ENCODE peak calls at places on chromosomes 6 and 20, in four cellular contexts. Z is GM12878, N is HL-60, K is K562. R is an unnamed sample.

GRCh38 chr6:166333172-166333995 is 9.0 kb downstream of the SFT2D1 start:
- DNase-seq in Z (peak), N (no peak), K (no peak), R (peak)

GRCh38 chr6:16486661-16487060 is 248.3 kb downstream of the GMPR start:
- DNase-seq in N (no peak), K (no peak), Z (no peak), R (no peak)

GRCh38 chr20:59149678-59150504 is 13.7 kb upstream of the ZNF831 start:
- DNase-seq in N (no peak), K (no peak), Z (no peak), R (peak)

GRCh38 chr20:48724891-48725588 is 102.8 kb downstream of the PREX1 start:
- DNase-seq in N (no peak), K (no peak), Z (no peak), R (no peak)

GRCh38 chr6:166615059-166615770 is 11.8 kb downstream of the RPS6KA2 start:
- DNase-seq in K (no peak), N (no peak), Z (no peak), R (no peak)

GRCh38 chr6:69796081-69796626 is 656 bp downstream of the LMBRD1 start:
- DNase-seq in Z (no peak), N (no peak), K (no peak), R (no peak)

GRCh38 chr6:2828629-2829028 is 13.0 kb downstream of the SERPINB1 start:
- DNase-seq in K (no peak), N (no peak), Z (no peak), R (no peak)

GRCh38 chr6:134183844-134184243 is 131.4 kb upstream of the SLC2A12 start:
- DNase-seq in N (no peak), Z (no peak), K (no peak), R (no peak)

GRCh38 chr20:2051920-2052319 is 49.7 kb upstream of the STK35 start:
- DNase-seq in Z (no peak), K (no peak), N (no peak), R (no peak)

GRCh38 chr6:44626608-44627007 is 239.1 kb downstream of the CDC5L start:
- DNase-seq in Z (no peak), N (no peak), K (no peak), R (no peak)

GRCh38 chr6:39381535-39382140 is 59.1 kb upstream of the KCNK16 start:
- DNase-seq in Z (no peak), N (no peak), K (no peak), R (no peak)

GRCh38 chr20:41697861-41698559 is 79.8 kb upstream of the CHD6 start:
- DNase-seq in N (no peak), Z (no peak), K (peak), R (no peak)

GRCh38 chr6:106165885-106166485 is 79.8 kb downstream of the PRDM1 start:
- DNase-seq in K (no peak), Z (no peak), N (no peak), R (no peak)

GRCh38 chr6:30483677-30484279 is 5.5 kb upstream of the HLA-E start:
- DNase-seq in K (peak), N (no peak), Z (peak), R (no peak)

GRCh38 chr6:105384004-105384403 is 18.9 kb downstream of the PREP start:
- DNase-seq in K (peak), N (no peak), Z (no peak), R (no peak)

GRCh38 chr6:79687759-79688158 is 56.6 kb downstream of the SH3BGRL2 start:
- DNase-seq in K (peak), Z (no peak), N (no peak), R (no peak)

GRCh38 chr6:25990172-25990873 is 27.7 kb downstream of the TRIM38 start:
- DNase-seq in Z (no peak), K (no peak), N (no peak), R (no peak)

GRCh38 chr6:2589171-2589661 is 161.5 kb downstream of the MYLK4 start:
- DNase-seq in N (no peak), Z (no peak), K (no peak), R (no peak)

GRCh38 chr6:149363154-149363553 is 36.9 kb upstream of the SUMO4 start:
- DNase-seq in Z (no peak), K (no peak), N (no peak), R (no peak)

GRCh38 chr6:149400050-149400449 is at the start of gene SUMO4:
- DNase-seq in Z (no peak), K (peak), N (no peak), R (no peak)

GRCh38 chr6:72974276-72974675 is 251.0 kb downstream of the KHDC1L start:
- DNase-seq in Z (no peak), N (no peak), K (no peak), R (no peak)

GRCh38 chr6:36633915-36634314 is 39.8 kb downstream of the SRSF3 start:
- DNase-seq in K (no peak), Z (no peak), N (no peak), R (no peak)

GRCh38 chr20:43748274-43748673 is 21.5 kb upstream of the GTSF1L start:
- DNase-seq in N (peak), K (no peak), Z (no peak), R (no peak)

DNA sequence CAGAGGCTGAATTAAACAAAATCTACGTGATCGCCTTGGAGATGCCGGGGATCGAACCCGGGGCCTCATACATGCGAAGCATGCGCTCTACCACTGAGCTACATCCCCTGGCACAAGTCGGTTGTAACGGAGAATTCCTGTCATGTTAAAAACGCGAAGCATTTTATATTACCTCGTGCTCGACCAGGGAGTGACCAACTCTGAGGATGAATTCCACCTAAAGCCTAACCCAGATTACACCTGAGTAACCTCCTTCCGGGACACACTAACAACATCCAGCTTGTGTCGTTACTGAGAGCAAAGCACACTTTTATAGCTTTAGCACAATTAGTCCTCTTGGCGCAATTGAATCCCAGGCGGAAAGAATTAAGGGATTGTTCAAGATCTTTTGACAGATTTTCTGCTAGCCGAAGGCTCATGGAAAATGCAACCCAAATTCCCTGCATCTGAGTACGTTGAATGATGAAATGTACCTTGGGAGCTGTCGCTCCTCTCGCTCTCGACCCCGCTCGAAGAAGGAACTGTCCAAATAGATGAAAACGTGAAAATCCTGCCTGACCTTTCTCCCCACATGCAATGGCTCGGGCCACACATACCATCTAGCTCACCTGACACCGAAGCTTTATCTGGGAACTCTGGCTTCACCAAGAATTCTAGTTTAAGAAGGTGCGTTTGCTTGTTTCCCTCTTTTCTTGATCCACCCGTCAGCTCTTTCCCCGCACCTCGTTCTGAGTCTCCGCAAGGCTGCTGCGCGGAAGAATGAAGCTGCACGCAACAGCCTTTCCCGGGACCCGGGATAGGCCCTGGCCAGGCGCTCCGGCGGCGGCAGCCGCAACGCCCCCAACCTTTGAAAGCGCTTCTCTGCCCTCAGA is 148.4 kb downstream of the GPX5 start:
- DNase-seq in N (peak), Z (peak), K (no peak), R (peak)
- TF ChIP-seq SPI1 in N (no peak), Z (no peak), K (no peak), R (no peak)

GRCh38 chr6:38337819-38338465 is 301.8 kb downstream of the BTBD9 start:
- DNase-seq in K (no peak), Z (no peak), N (no peak), R (no peak)
- TF ChIP-seq SPI1 in K (no peak), Z (no peak), N (no peak), R (no peak)

DNA sequence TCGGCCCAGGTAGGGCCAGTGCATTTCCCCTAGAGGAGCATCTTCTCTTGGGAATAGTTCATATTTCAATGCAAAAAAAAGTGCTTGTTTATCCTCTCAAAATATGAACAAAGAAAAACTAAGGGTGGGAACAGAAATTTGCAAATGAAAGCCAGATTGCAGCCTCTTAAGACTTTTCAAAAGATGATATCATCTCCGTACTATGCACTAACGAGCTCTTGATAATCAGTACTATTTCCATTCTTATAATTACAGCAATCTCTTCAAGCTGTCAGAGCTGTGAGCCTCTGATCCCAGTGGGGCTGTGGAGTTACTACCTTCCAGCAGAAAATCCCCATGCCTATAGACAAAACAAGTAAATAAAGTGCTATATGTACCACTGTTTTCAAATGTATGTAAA is 77.1 kb downstream of the SOD2 start:
- DNase-seq in Z (no peak), K (no peak), N (no peak), R (no peak)
- TF ChIP-seq SPI1 in Z (no peak), K (no peak), N (no peak), R (no peak)

GRCh38 chr6:129340983-129341382 is 369.0 kb downstream of the ARHGAP18 start:
- DNase-seq in K (no peak), Z (no peak), N (no peak), R (no peak)
- TF ChIP-seq SPI1 in K (no peak), Z (no peak), N (no peak), R (no peak)

GRCh38 chr6:7418238-7418905 is 28.8 kb downstream of the RIOK1 start:
- DNase-seq in Z (no peak), N (no peak), K (no peak), R (no peak)
- TF ChIP-seq SPI1 in Z (no peak), N (no peak), K (no peak), R (no peak)

GRCh38 chr20:575230-575629 is 31.6 kb upstream of the CSNK2A1 start:
- DNase-seq in K (no peak), N (no peak), Z (no peak), R (no peak)

GRCh38 chr20:576156-576555 is 32.6 kb upstream of the CSNK2A1 start:
- DNase-seq in N (no peak), K (no peak), Z (no peak), R (no peak)

GRCh38 chr20:573414-574296 is 30.1 kb upstream of the CSNK2A1 start:
- DNase-seq in N (no peak), K (no peak), Z (no peak), R (no peak)

GRCh38 chr20:574297-574942 is 30.8 kb upstream of the CSNK2A1 start:
- DNase-seq in Z (no peak), K (no peak), N (no peak), R (no peak)

DNA sequence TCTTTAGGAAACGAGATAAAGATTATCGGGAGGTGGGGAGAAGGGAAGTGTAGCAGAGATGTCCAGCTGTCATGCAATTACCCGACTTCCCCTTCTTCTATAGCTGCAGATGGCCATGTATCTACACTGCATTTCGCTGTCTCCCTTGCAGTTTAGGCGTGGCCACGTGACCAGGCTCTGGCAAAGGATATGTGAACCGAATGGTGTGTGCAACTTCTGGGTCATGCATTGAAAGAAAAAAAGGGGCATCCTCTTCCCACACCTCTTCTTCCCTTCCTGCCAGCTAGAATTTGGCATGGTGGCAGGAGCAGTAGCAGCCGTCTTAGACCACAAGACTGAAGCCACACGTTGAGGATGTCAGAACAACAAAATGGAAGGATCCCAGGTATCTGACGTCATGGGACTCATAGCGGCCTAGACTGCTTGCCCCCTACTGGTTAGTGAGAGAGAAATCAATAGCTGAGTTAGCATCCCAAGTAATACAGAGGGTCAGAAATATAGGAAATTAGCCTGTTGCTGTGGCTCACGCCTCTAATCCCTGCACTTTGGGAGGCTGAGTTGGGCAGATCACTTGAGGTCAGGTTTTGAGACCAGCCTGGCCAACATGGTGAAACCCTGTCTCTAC is 32.8 kb downstream of the TCF15 start:
- DNase-seq in K (peak), N (peak), Z (no peak), R (no peak)
- TF ChIP-seq SPI1 in K (peak), N (peak), Z (no peak), R (no peak)

GRCh38 chr6:42981866-42982265 is 2.5 kb upstream of the PPP2R5D start:
- DNase-seq in N (no peak), K (no peak), Z (no peak), R (no peak)

GRCh38 chr6:42984001-42984923 is at the start of gene PPP2R5D:
- DNase-seq in Z (peak), N (peak), K (peak), R (peak)

GRCh38 chr6:42978793-42979522 is at the start of gene PEX6:
- DNase-seq in K (peak), N (peak), Z (peak), R (peak)

GRCh38 chr6:42978487-42978792 is 541 bp downstream of the PEX6 start:
- DNase-seq in Z (no peak), K (peak), N (no peak), R (no peak)

DNA sequence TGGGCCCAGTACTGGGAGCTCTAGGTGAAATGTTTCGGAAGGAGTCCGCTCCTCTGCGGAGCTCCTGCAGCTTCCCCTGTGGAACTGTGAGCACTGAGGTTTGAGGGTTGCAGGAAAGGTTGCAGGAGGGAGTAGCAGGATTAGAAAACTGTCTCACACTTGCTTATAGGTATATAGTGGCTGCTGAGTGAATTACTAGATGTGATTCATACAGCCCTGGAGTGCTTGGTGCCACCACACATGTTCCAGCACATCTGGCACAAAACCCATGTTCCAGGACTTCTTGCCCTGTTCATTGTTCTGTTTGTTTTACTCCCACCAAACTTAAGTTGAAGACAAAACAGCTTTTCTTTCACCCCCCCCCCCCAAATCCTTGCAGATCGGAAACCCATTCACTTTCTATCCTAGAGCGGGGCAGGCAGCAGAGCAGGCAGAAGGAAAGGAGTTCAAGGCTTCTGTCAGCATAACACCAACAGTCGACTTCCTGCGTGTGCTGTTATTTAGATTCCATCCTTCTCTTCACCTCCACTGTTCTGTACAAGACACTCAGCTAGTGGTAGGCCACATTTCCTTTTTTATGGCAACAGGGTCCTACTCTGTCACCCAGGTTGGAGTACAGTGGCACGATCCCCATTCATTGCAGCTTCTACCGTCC is 669 bp upstream of the PEX6 start:
- DNase-seq in K (no peak), Z (no peak), N (no peak), R (no peak)
- TF ChIP-seq SPI1 in K (no peak), Z (no peak), N (no peak), R (no peak)

GRCh38 chr6:99246602-99247001 is 102.9 kb downstream of the FAXC start:
- DNase-seq in N (no peak), Z (no peak), K (no peak), R (no peak)

GRCh38 chr6:99241905-99242534 is 107.5 kb downstream of the FAXC start:
- DNase-seq in Z (no peak), K (peak), N (no peak), R (peak)
- TF ChIP-seq SPI1 in Z (no peak), K (no peak), N (no peak), R (no peak)

DNA sequence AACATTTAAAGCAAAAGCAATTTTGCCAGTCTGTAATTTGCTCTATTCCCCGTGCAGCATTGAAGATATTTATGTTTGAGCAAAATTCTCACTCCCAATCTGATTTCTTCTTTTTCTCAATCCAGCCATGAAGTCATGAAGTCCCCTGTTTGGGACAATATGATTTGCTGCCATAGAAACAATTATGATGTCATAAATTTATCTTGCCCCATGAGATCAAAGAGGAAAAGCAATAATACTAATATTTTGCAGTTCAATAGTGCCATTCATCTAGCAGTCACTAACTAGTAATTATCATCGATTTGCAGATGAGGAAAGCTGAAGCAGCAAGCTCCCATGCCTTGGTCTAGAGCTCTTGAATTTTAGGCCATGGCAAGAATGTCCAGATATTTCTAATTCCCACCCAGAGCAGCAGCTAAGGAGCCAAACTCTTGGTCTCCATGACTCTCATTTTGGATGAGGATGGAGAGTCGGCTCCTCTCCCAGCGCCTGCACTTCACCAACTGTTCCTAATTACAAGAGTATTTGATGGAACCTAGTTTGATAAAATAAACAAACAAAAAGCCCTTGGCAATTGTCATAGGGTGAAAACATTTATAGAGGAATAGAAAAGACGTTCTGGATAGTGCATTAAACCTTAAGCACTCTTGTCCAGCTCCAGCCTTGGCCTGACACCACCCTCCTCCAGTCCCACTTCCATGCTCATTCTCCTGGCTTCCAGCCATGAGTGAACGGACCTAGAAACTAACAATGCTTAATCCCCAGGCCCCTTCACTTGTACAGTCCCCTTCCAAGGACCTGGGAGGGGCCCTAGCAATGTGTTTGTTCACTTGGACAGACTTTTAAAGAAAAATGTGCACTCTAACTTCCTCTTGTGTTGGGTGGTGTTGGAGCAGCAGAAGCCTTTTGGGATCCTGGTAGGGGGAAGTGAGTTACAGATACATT is 49.2 kb upstream of the CCN6 start:
- DNase-seq in K (no peak), N (no peak), Z (no peak), R (no peak)
- TF ChIP-seq SPI1 in K (no peak), N (peak), Z (no peak), R (no peak)

GRCh38 chr6:392441-393390 is 1.2 kb downstream of the IRF4 start:
- DNase-seq in Z (no peak), N (no peak), K (no peak), R (no peak)

GRCh38 chr6:391559-392440 is at the start of gene IRF4:
- DNase-seq in N (no peak), K (no peak), Z (no peak), R (peak)

GRCh38 chr6:395432-396125 is 4.0 kb downstream of the IRF4 start:
- DNase-seq in N (no peak), Z (no peak), K (no peak), R (no peak)

GRCh38 chr6:394641-395289 is 3.2 kb downstream of the IRF4 start:
- DNase-seq in N (no peak), Z (no peak), K (no peak), R (no peak)

GRCh38 chr6:393391-394221 is 2.1 kb downstream of the IRF4 start:
- DNase-seq in Z (no peak), K (no peak), N (no peak), R (no peak)
- TF ChIP-seq SPI1 in Z (no peak), K (no peak), N (no peak), R (no peak)